ENCODE peak calls at places on chromosomes 5 and 9, in six cellular contexts. I, S, R, M, L and Q are unnamed samples.

GRCh38 chr9:110072597-110073355 is 135.2 kb downstream of the C9orf152 start:
- DNase-seq in I (no peak), S (no peak), R (no peak), M (no peak), L (no peak), Q (no peak)

GRCh38 chr5:83097582-83098265 is 20.4 kb downstream of the XRCC4 start:
- DNase-seq in I (peak; percentile 60), S (peak; percentile 73), R (no peak), M (no peak), L (no peak), Q (no peak)

GRCh38 chr9:68643901-68644809 is 60.9 kb upstream of the PIP5K1B start:
- DNase-seq in I (no peak), S (no peak), R (no peak), M (no peak), L (peak; percentile 74), Q (peak; percentile 41)

GRCh38 chr5:93588586-93589347 is 5.7 kb downstream of the NR2F1 start:
- DNase-seq in I (no peak), S (no peak), R (no peak), M (no peak), L (no peak), Q (no peak)

GRCh38 chr9:38182321-38182720 is 113.3 kb upstream of the SHB start:
- DNase-seq in I (no peak), S (peak; percentile 19), R (no peak), M (no peak), L (no peak), Q (no peak)

GRCh38 chr5:179122411-179123108 is 62.4 kb downstream of the ZNF354C start:
- DNase-seq in I (no peak), S (no peak), R (no peak), M (no peak), L (no peak), Q (no peak)

GRCh38 chr5:41776435-41776834 is 93.8 kb downstream of the OXCT1 start:
- DNase-seq in I (peak; percentile 84), S (peak; percentile 41), R (peak; percentile 6), M (no peak), L (no peak), Q (no peak)

GRCh38 chr5:33433303-33434255 is 7.2 kb upstream of the TARS1 start:
- DNase-seq in I (no peak), S (no peak), R (no peak), M (no peak), L (no peak), Q (no peak)

GRCh38 chr5:156920042-156920860 is 42.8 kb downstream of the TIMD4 start:
- DNase-seq in I (no peak), S (no peak), R (no peak), M (no peak), L (no peak), Q (no peak)

GRCh38 chr5:1737790-1738405 is 61.7 kb downstream of the MRPL36 start:
- DNase-seq in I (peak; percentile 24), S (peak; percentile 20), R (no peak), M (no peak), L (peak; percentile 63), Q (peak; percentile 69)

GRCh38 chr5:8842906-8843590 is 702.8 kb downstream of the SEMA5A start:
- DNase-seq in I (peak; percentile 39), S (no peak), R (no peak), M (no peak), L (no peak), Q (no peak)

GRCh38 chr5:15003511-15003920 is 131.9 kb upstream of the ANKH start:
- DNase-seq in I (peak; percentile 87), S (peak; percentile 82), R (peak; percentile 39), M (peak; percentile 23), L (peak; percentile 80), Q (peak; percentile 62)

GRCh38 chr5:57221049-57221568 is 47.2 kb downstream of the GPBP1 start:
- DNase-seq in I (peak; percentile 82), S (peak; percentile 83), R (no peak), M (peak; percentile 34), L (peak; percentile 73), Q (peak; percentile 40)
- TF ChIP-seq CTCF in I (peak; percentile 78), S (peak; percentile 45), R (peak; percentile 81), M (peak; percentile 94), L (peak; percentile 95), Q (peak; percentile 66)

DNA sequence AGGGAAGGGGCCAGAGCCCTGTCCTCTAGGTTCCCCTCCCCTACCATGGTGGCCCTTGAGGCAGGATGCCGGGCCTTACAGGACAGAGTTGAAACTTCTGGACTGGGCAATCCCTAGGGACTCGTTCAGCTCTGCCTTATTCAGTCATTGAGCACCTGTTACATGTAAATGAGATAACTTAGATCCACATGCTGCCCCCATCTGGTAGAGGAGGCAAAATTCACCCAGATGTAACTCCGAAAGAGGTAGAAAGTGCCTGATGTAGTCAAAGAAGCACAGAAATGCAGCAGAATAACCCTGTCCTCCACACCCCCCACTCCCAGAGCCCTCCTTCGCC is 1.5 kb downstream of the GGTA1 start:
- DNase-seq in I (peak; percentile 71), S (peak; percentile 83), R (peak; percentile 29), M (peak; percentile 61), L (peak; percentile 93), Q (peak; percentile 87)
- TF ChIP-seq CTCF in I (peak; percentile 67), S (peak; percentile 68), R (peak; percentile 77), M (peak; percentile 70), L (peak; percentile 83), Q (peak; percentile 57)

DNA sequence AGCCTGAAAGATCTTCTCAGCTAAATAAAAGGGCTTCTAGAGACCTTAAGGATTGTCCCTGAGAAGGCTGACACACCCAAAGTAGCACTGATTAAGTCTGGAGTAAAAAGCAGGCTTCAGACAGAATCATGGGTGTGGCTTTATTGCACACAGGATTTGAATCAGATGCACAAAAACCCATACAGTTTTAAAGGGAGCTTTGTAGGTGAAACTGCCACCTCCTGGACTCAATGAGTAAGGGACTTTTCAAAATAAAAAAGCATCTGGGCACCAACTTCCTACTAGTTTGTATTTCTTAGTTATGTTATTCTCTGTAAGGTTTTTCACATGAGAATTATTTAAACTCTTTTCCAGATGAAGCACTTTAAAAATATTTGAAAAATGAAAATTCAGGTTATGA is 129.4 kb downstream of the EDIL3 start:
- DNase-seq in I (peak; percentile 76), S (peak; percentile 31), R (no peak), M (no peak), L (peak; percentile 38), Q (no peak)
- TF ChIP-seq CTCF in I (peak; percentile 56), S (peak; percentile 17), R (peak; percentile 49), M (peak; percentile 52), L (peak; percentile 40), Q (no peak)

DNA sequence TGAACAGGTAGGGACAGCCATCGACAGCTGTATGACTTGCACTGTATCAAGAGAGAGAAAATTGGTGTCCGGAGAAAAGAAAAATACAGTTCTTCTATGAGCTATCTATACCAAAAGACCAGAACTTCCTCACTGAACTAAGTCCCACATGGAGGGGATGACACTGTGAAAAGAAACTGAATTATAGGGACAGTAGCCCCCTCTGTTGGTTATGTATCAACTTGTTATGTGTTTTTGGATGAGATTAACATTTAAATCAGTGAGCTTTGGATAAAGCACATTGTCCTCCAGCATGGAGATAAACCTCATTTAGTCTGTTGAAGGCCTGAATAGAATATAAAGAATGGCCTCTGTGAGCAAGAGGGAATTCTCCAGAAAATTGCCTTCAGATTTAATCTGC is 176.6 kb upstream of the SH3GL2 start:
- DNase-seq in I (peak; percentile 30), S (peak; percentile 29), R (no peak), M (no peak), L (peak; percentile 77), Q (no peak)
- TF ChIP-seq CTCF in I (no peak), S (no peak), R (no peak), M (peak; percentile 41), L (peak; percentile 68), Q (no peak)

GRCh38 chr5:122164070-122164435 is 34.7 kb downstream of the ZNF474 start:
- DNase-seq in I (no peak), S (no peak), R (no peak), M (no peak), L (no peak), Q (no peak)

GRCh38 chr5:122165574-122166021 is 36.3 kb downstream of the ZNF474 start:
- DNase-seq in I (peak; percentile 76), S (no peak), R (no peak), M (no peak), L (no peak), Q (no peak)

GRCh38 chr5:122162100-122162499 is 32.8 kb downstream of the ZNF474 start:
- DNase-seq in I (peak; percentile 72), S (no peak), R (no peak), M (no peak), L (no peak), Q (no peak)

GRCh38 chr5:122164831-122165573 is 35.7 kb downstream of the ZNF474 start:
- DNase-seq in I (no peak), S (no peak), R (no peak), M (no peak), L (no peak), Q (no peak)

DNA sequence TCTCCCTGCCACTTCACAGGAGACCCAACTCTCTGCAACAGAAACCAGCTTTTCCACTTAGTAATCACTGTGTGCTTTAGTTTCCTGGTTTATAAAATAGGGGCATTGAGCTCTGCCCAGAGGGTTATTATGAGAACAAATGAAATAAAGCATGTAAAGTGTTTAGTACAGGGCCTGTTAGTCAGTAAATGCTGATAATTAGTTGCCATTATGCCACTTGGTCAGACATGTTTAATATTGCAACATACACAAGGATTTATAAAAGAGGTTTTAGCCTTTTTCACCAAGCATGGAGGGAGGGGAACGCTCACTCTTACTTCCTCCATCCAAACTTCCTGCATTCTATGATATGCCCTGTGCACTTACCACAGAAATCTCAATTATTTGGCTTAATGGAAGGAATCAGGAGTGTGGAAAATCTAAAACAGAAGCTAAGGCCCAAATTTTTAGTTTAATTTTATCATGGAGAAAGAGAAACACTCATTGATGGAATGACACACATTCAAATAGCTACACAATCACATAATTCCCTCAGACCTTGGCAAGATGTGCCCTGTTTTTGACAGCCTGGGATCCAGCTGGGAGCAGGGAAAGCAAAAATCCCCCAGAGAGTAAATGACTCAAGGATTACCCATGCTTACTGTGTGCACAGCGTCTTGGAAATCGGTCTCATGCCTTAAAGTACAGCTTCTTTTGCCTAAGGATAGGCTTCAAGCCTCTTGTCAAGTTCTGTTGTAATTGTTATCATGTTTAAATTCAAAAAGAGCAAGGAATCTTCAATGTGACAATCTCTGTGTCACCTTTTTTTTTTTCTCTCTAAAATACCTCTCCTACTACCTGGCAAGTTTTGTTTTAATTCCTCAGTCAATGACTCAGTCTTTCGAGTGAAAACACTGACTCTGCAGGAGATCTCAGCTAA is 34.1 kb downstream of the ZNF474 start:
- DNase-seq in I (peak; percentile 96), S (no peak), R (peak; percentile 73), M (no peak), L (no peak), Q (no peak)
- TF ChIP-seq CTCF in I (no peak), S (no peak), R (no peak), M (no peak), L (no peak), Q (no peak)